ENCODE peak calls at places on chromosomes 6 and 20, in four cellular contexts. J is bronchial epithelial cell, E is ascending aorta, K is testis. X is an unnamed sample.

GRCh38 chr20:63873477-63873971 is 8.5 kb downstream of the TPD52L2 start:
- DNase-seq in J (peak; percentile 97), E (peak; percentile 77), K (no peak), X (no peak)

GRCh38 chr6:81894286-81894685 is 141.8 kb upstream of the TENT5A start:
- DNase-seq in J (no peak), E (no peak), K (no peak), X (no peak)

GRCh38 chr6:116560130-116560529 is 6.6 kb downstream of the CALHM4 start:
- DNase-seq in J (no peak), E (no peak), K (no peak), X (no peak)

GRCh38 chr6:28816909-28817807 is 106.6 kb downstream of the TRIM27 start:
- DNase-seq in J (peak; percentile 69), E (no peak), K (no peak), X (no peak)

GRCh38 chr6:53070808-53071207 is 5.6 kb downstream of the FBXO9 start:
- DNase-seq in J (no peak), E (no peak), K (no peak), X (no peak)

GRCh38 chr20:43761396-43762340 is 34.9 kb upstream of the GTSF1L start:
- DNase-seq in J (no peak), E (no peak), K (no peak), X (no peak)

GRCh38 chr6:16187185-16187584 is 51.2 kb upstream of the GMPR start:
- DNase-seq in J (no peak), E (no peak), K (no peak), X (no peak)

GRCh38 chr6:168950500-168951223 is 303.0 kb downstream of the THBS2 start:
- DNase-seq in J (no peak), E (no peak), K (no peak), X (no peak)

GRCh38 chr6:53250761-53251672 is 97.7 kb downstream of the ELOVL5 start:
- DNase-seq in J (peak; percentile 60), E (no peak), K (no peak), X (no peak)

GRCh38 chr20:60820918-60821317 is 431.1 kb upstream of the CDH4 start:
- DNase-seq in J (no peak), E (no peak), K (no peak), X (no peak)

GRCh38 chr6:155077331-155077730 is 82.2 kb downstream of the TIAM2 start:
- DNase-seq in J (no peak), E (no peak), K (no peak), X (no peak)

GRCh38 chr20:17624551-17625245 is 54.8 kb downstream of the DSTN start:
- DNase-seq in J (no peak), E (no peak), K (no peak), X (no peak)

GRCh38 chr6:87551799-87552198 is 38.0 kb downstream of the RARS2 start:
- DNase-seq in J (no peak), E (no peak), K (no peak), X (no peak)

GRCh38 chr6:52858416-52858815 is 17.8 kb upstream of the GSTA5 start:
- DNase-seq in J (no peak), E (no peak), K (no peak), X (no peak)

GRCh38 chr6:83954371-83954770 is 79.2 kb upstream of the MRAP2 start:
- DNase-seq in J (no peak), E (no peak), K (no peak), X (no peak)

GRCh38 chr20:19631410-19631809 is 126.6 kb upstream of the RIN2 start:
- DNase-seq in J (no peak), E (no peak), K (no peak), X (no peak)

GRCh38 chr20:38164624-38165088 is 414 bp downstream of the TGM2 start:
- DNase-seq in J (no peak), E (no peak), K (no peak), X (no peak)

GRCh38 chr6:150322452-150322851 is 46.4 kb upstream of the IYD start:
- DNase-seq in J (no peak), E (no peak), K (no peak), X (no peak)

GRCh38 chr6:582370-582769 is 74.5 kb downstream of the HUS1B start:
- DNase-seq in J (peak; percentile 19), E (no peak), K (no peak), X (peak; percentile 12)

GRCh38 chr20:57312138-57312537 is 17.5 kb upstream of the SPO11 start:
- DNase-seq in J (no peak), E (no peak), K (no peak), X (no peak)

GRCh38 chr6:21800330-21800729 is 206.8 kb downstream of the SOX4 start:
- DNase-seq in J (no peak), E (no peak), K (no peak), X (no peak)

GRCh38 chr6:151440930-151441329 is 11.0 kb downstream of the RMND1 start:
- DNase-seq in J (peak; percentile 8), E (no peak), K (no peak), X (no peak)

GRCh38 chr20:56631318-56631989 is 2.3 kb downstream of the TFAP2C start:
- DNase-seq in J (no peak), E (no peak), K (no peak), X (no peak)

GRCh38 chr20:12925214-12925755 is 83.5 kb upstream of the SPTLC3 start:
- DNase-seq in J (peak; percentile 76), E (no peak), K (peak; percentile 61), X (peak; percentile 56)

GRCh38 chr6:1494671-1495070 is 105.3 kb downstream of the FOXF2 start:
- DNase-seq in J (no peak), E (no peak), K (no peak), X (no peak)

GRCh38 chr6:7991992-7992815 is 72.0 kb downstream of the BLOC1S5 start:
- DNase-seq in J (peak; percentile 69), E (no peak), K (no peak), X (no peak)
- TF ChIP-seq CTCF in J (peak; percentile 10), E (no peak), K (peak; percentile 36), X (peak; percentile 41)

GRCh38 chr6:112595201-112595600 is 248.1 kb downstream of the RFPL4B start:
- DNase-seq in J (no peak), E (no peak), K (no peak), X (no peak)

GRCh38 chr6:112595841-112596240 is 248.7 kb downstream of the RFPL4B start:
- DNase-seq in J (no peak), E (no peak), K (no peak), X (no peak)

GRCh38 chr6:112603726-112604125 is 256.6 kb downstream of the RFPL4B start:
- DNase-seq in J (no peak), E (no peak), K (no peak), X (no peak)

GRCh38 chr6:112600168-112600567 is 253.0 kb downstream of the RFPL4B start:
- DNase-seq in J (no peak), E (no peak), K (no peak), X (no peak)
- TF ChIP-seq CTCF in J (no peak), E (no peak), K (no peak), X (no peak)

GRCh38 chr6:13383280-13384163 is 55.2 kb upstream of the TBC1D7 start:
- DNase-seq in J (peak; percentile 85), E (no peak), K (no peak), X (no peak)
- TF ChIP-seq CTCF in J (peak; percentile 30), E (peak; percentile 26), K (no peak), X (no peak)

GRCh38 chr6:2790588-2790987 is 25.4 kb downstream of the WRNIP1 start:
- DNase-seq in J (peak; percentile 49), E (peak; percentile 85), K (no peak), X (no peak)
- TF ChIP-seq CTCF in J (peak; percentile 13), E (peak; percentile 36), K (no peak), X (no peak)

X was measured in kidney epithelial cell.